ENCODE peak calls at places on chromosomes 5 and 9, in four cellular contexts. One of them, this sample, is unnamed.

GRCh38 chr9:21994526-21994995 is at the start of gene CDKN2B-AS1:
- DNase-seq in lower lobe of right lung: peak
- DNase-seq in endothelial cell of umbilical vein: peak
- DNase-seq in SK-N-SH: peak
- DNase-seq in this sample: peak

GRCh38 chr9:29209748-29210276 is 1636.5 kb upstream of the C9orf72 start:
- DNase-seq in lower lobe of right lung: no peak
- DNase-seq in endothelial cell of umbilical vein: no peak
- DNase-seq in SK-N-SH: peak
- DNase-seq in this sample: no peak

GRCh38 chr5:142319560-142320426 is 5.0 kb downstream of the SPRY4 start:
- DNase-seq in endothelial cell of umbilical vein: no peak
- DNase-seq in SK-N-SH: no peak
- DNase-seq in lower lobe of right lung: no peak
- DNase-seq in this sample: peak

GRCh38 chr9:1018121-1018520 is 32.0 kb upstream of the DMRT2 start:
- DNase-seq in SK-N-SH: no peak
- DNase-seq in lower lobe of right lung: no peak
- DNase-seq in endothelial cell of umbilical vein: no peak
- DNase-seq in this sample: peak

GRCh38 chr5:145668714-145669113 is 166.4 kb downstream of the PRELID2 start:
- DNase-seq in SK-N-SH: no peak
- DNase-seq in lower lobe of right lung: no peak
- DNase-seq in endothelial cell of umbilical vein: no peak
- DNase-seq in this sample: no peak

GRCh38 chr5:165031361-165031760 is 1525.9 kb downstream of the MAT2B start:
- DNase-seq in SK-N-SH: no peak
- DNase-seq in lower lobe of right lung: no peak
- DNase-seq in endothelial cell of umbilical vein: no peak
- DNase-seq in this sample: no peak

GRCh38 chr9:70405808-70406445 is 8.5 kb downstream of the KLF9 start:
- DNase-seq in endothelial cell of umbilical vein: no peak
- DNase-seq in SK-N-SH: no peak
- DNase-seq in lower lobe of right lung: no peak
- DNase-seq in this sample: no peak

GRCh38 chr5:9282211-9282610 is 263.7 kb downstream of the SEMA5A start:
- DNase-seq in endothelial cell of umbilical vein: no peak
- DNase-seq in SK-N-SH: no peak
- DNase-seq in lower lobe of right lung: no peak
- DNase-seq in this sample: no peak

GRCh38 chr5:82760856-82761255 is 316.3 kb downstream of the TMEM167A start:
- DNase-seq in endothelial cell of umbilical vein: no peak
- DNase-seq in SK-N-SH: no peak
- DNase-seq in lower lobe of right lung: no peak
- DNase-seq in this sample: no peak
- TF ChIP-seq CTCF in endothelial cell of umbilical vein: no peak
- TF ChIP-seq CTCF in SK-N-SH: no peak
- TF ChIP-seq CTCF in lower lobe of right lung: no peak
- TF ChIP-seq CTCF in this sample: no peak

DNA sequence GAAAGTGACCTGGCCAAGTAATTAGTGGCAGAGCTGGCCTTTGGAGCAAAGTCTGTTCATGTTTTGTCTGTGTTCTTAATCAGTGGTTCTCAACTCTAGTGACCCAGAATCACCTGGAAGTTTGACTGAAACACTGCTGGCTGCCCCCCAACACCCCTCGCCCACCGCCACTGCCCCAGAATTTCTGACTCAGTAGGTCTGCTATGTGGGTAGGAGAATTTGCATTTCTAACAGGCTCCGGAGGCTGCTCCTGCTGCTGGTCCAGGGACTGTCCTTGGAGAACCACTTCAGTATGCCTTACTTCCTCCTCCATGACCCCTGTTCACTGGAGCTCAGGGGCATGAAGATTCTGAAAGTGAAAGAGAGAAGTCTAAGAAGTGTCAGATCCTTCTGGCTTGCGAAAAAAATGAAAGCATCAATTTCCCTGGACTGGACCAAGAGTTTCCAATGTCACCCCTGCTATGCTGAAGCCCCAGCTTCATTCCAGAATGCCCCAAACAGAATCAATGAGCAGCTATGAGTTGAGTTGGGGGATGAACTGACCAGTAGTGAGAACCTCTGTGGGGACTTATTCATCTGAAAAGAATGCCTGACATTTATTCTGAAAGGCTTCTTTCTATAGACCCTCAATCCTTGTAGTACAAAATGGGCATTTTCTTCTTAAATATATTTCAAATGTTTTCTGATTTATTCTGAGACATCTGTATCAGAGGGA is 20.8 kb upstream of the COL15A1 start:
- DNase-seq in lower lobe of right lung: no peak
- DNase-seq in SK-N-SH: no peak
- DNase-seq in endothelial cell of umbilical vein: no peak
- DNase-seq in this sample: no peak
- H3K4me3 ChIP-seq in lower lobe of right lung: no peak
- H3K4me3 ChIP-seq in SK-N-SH: no peak
- H3K4me3 ChIP-seq in endothelial cell of umbilical vein: no peak
- H3K4me3 ChIP-seq in this sample: no peak

GRCh38 chr5:102294996-102295395 is 1.1 kb downstream of the SLCO4C1 start:
- DNase-seq in endothelial cell of umbilical vein: no peak
- DNase-seq in SK-N-SH: no peak
- DNase-seq in lower lobe of right lung: no peak
- DNase-seq in this sample: no peak

GRCh38 chr5:102295534-102296228 is 403 bp downstream of the SLCO4C1 start:
- DNase-seq in SK-N-SH: no peak
- DNase-seq in lower lobe of right lung: peak
- DNase-seq in endothelial cell of umbilical vein: no peak
- DNase-seq in this sample: no peak

GRCh38 chr5:102296229-102296817 is at the start of gene SLCO4C1:
- DNase-seq in SK-N-SH: peak
- DNase-seq in endothelial cell of umbilical vein: peak
- DNase-seq in lower lobe of right lung: peak
- DNase-seq in this sample: peak
- TF ChIP-seq CTCF in SK-N-SH: peak
- TF ChIP-seq CTCF in endothelial cell of umbilical vein: peak
- TF ChIP-seq CTCF in lower lobe of right lung: peak
- TF ChIP-seq CTCF in this sample: peak

GRCh38 chr9:131503626-131504465 is 1.1 kb downstream of the POMT1 start:
- DNase-seq in endothelial cell of umbilical vein: peak
- DNase-seq in lower lobe of right lung: no peak
- DNase-seq in SK-N-SH: peak
- DNase-seq in this sample: peak

GRCh38 chr9:131500939-131501541 is 1.7 kb upstream of the POMT1 start:
- DNase-seq in lower lobe of right lung: no peak
- DNase-seq in endothelial cell of umbilical vein: peak
- DNase-seq in SK-N-SH: no peak
- DNase-seq in this sample: peak

GRCh38 chr9:131502781-131503625 is at the start of gene POMT1:
- DNase-seq in lower lobe of right lung: peak
- DNase-seq in endothelial cell of umbilical vein: peak
- DNase-seq in SK-N-SH: peak
- DNase-seq in this sample: peak

GRCh38 chr9:131500377-131500776 is 2.3 kb upstream of the POMT1 start:
- DNase-seq in lower lobe of right lung: no peak
- DNase-seq in SK-N-SH: no peak
- DNase-seq in endothelial cell of umbilical vein: no peak
- DNase-seq in this sample: no peak

DNA sequence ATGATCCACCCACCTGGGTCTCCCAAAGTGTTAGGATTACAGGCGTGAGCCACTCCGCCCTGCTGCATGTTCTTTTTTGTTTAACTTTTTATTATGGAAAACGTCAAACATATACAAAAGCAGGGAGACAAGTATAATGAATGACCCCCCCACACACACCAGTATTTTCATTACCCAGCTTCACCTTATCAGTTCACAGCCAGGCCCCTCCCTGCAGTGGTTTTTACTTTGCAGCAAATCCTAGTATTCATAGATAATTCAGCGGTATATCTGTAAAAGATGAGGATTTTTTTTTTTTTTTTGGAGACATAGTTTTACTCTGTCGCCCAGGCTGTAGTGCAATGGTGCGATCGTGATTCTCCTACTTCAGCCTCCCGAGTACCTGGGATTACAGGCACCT is 2.3 kb downstream of the POMT1 start:
- DNase-seq in endothelial cell of umbilical vein: no peak
- DNase-seq in SK-N-SH: no peak
- DNase-seq in lower lobe of right lung: no peak
- DNase-seq in this sample: no peak
- H3K4me3 ChIP-seq in endothelial cell of umbilical vein: no peak
- H3K4me3 ChIP-seq in SK-N-SH: no peak
- H3K4me3 ChIP-seq in lower lobe of right lung: no peak
- H3K4me3 ChIP-seq in this sample: no peak

This sample was measured in fibroblast of mammary gland.